ENCODE peak calls at places on chromosomes 7 and 10, in eight cellular contexts. G is GM13977, H is cardiac fibroblast, O is fibroblast of mammary gland, L is HFFc6, S is osteocyte, Z is D721Med, W is fibroblast of pulmonary artery. J is an unnamed sample.

GRCh38 chr10:119166564-119166963 is 1.1 kb upstream of the SFXN4 start:
- DNase-seq in S (no peak), H (no peak), O (no peak), W (no peak), L (no peak), Z (no peak), G (no peak), J (no peak)

GRCh38 chr10:72328829-72329204 is 25.9 kb downstream of the DNAJB12 start:
- DNase-seq in O (no peak), G (no peak), S (no peak), W (no peak), L (no peak), H (no peak), Z (no peak), J (no peak)

GRCh38 chr7:65980478-65981250 is 1.3 kb downstream of the GUSB start:
- DNase-seq in L (peak), S (no peak), W (no peak), G (peak), H (peak), Z (no peak), O (peak), J (no peak)

GRCh38 chr10:44979281-44980181 is 922 bp upstream of the DEPP1 start:
- DNase-seq in L (no peak), H (no peak), Z (no peak), S (no peak), W (no peak), O (no peak), G (no peak), J (no peak)

GRCh38 chr7:44767912-44768662 is 19.4 kb downstream of the ZMIZ2 start:
- DNase-seq in H (peak), L (no peak), O (peak), W (peak), G (peak), S (no peak), Z (no peak), J (no peak)

GRCh38 chr10:72126184-72126871 is 38.0 kb upstream of the SPOCK2 start:
- DNase-seq in H (peak), S (no peak), G (no peak), W (peak), Z (no peak), O (peak), L (peak), J (no peak)

GRCh38 chr7:40827217-40828085 is 692.6 kb downstream of the SUGCT start:
- DNase-seq in O (peak), L (no peak), Z (no peak), W (peak), H (no peak), S (no peak), G (no peak), J (no peak)

GRCh38 chr7:130037703-130038102 is 13.5 kb downstream of the ZC3HC1 start:
- DNase-seq in S (no peak), H (peak), W (peak), O (peak), L (peak), Z (no peak), G (no peak), J (no peak)

GRCh38 chr7:90624128-90624980 is 28.2 kb downstream of the CDK14 start:
- DNase-seq in Z (no peak), S (no peak), H (peak), O (peak), W (peak), G (no peak), L (peak), J (no peak)

GRCh38 chr7:83921798-83922607 is 272.6 kb downstream of the SEMA3A start:
- DNase-seq in G (peak), Z (no peak), L (peak), S (no peak), H (peak), O (peak), W (peak), J (no peak)

GRCh38 chr7:123070702-123071286 is 75.3 kb upstream of the TAS2R16 start:
- DNase-seq in L (no peak), O (peak), H (peak), S (no peak), Z (no peak), G (peak), W (peak), J (no peak)
- TF ChIP-seq CTCF in L (peak), O (peak), H (peak), S (peak), Z (peak), G (peak), W (peak), J (peak)

GRCh38 chr7:1979591-1980560 is 252.9 kb downstream of the MAD1L1 start:
- DNase-seq in L (no peak), O (no peak), H (no peak), Z (no peak), W (no peak), S (no peak), G (peak), J (no peak)

GRCh38 chr7:1977876-1978441 is 254.8 kb downstream of the MAD1L1 start:
- DNase-seq in W (no peak), H (no peak), G (no peak), L (no peak), Z (no peak), O (no peak), S (no peak), J (no peak)

GRCh38 chr7:1978656-1979590 is 253.8 kb downstream of the MAD1L1 start:
- DNase-seq in L (no peak), S (no peak), O (no peak), H (no peak), W (no peak), Z (no peak), G (no peak), J (no peak)

GRCh38 chr7:1981878-1982230 is 250.9 kb downstream of the MAD1L1 start:
- DNase-seq in S (no peak), L (no peak), H (no peak), Z (no peak), G (no peak), O (no peak), W (no peak), J (no peak)

GRCh38 chr7:1981201-1981877 is 251.4 kb downstream of the MAD1L1 start:
- DNase-seq in G (no peak), O (no peak), S (no peak), Z (no peak), L (no peak), W (no peak), H (no peak), J (no peak)
- TF ChIP-seq CTCF in G (no peak), O (no peak), S (no peak), Z (no peak), L (no peak), W (no peak), H (no peak), J (no peak)

GRCh38 chr10:133257489-133258065 is 19.1 kb downstream of the ADAM8 start:
- DNase-seq in S (no peak), H (peak), W (peak), Z (no peak), L (peak), O (peak), G (no peak), J (no peak)
- TF ChIP-seq CTCF in S (peak), H (peak), W (peak), Z (no peak), L (peak), O (peak), G (peak), J (no peak)

GRCh38 chr10:70539471-70539870 is 60.9 kb downstream of the PALD1 start:
- DNase-seq in L (no peak), Z (no peak), H (no peak), W (no peak), G (no peak), O (no peak), S (no peak), J (no peak)

GRCh38 chr10:70538731-70539338 is 60.3 kb downstream of the PALD1 start:
- DNase-seq in O (no peak), L (no peak), Z (no peak), H (no peak), S (no peak), G (no peak), W (no peak), J (no peak)

GRCh38 chr10:70536196-70536920 is 57.8 kb downstream of the PALD1 start:
- DNase-seq in W (no peak), Z (no peak), L (no peak), G (no peak), S (no peak), O (no peak), H (no peak), J (no peak)

GRCh38 chr10:70538195-70538520 is 59.6 kb downstream of the PALD1 start:
- DNase-seq in O (no peak), Z (no peak), W (no peak), L (no peak), S (no peak), G (no peak), H (no peak), J (no peak)

DNA sequence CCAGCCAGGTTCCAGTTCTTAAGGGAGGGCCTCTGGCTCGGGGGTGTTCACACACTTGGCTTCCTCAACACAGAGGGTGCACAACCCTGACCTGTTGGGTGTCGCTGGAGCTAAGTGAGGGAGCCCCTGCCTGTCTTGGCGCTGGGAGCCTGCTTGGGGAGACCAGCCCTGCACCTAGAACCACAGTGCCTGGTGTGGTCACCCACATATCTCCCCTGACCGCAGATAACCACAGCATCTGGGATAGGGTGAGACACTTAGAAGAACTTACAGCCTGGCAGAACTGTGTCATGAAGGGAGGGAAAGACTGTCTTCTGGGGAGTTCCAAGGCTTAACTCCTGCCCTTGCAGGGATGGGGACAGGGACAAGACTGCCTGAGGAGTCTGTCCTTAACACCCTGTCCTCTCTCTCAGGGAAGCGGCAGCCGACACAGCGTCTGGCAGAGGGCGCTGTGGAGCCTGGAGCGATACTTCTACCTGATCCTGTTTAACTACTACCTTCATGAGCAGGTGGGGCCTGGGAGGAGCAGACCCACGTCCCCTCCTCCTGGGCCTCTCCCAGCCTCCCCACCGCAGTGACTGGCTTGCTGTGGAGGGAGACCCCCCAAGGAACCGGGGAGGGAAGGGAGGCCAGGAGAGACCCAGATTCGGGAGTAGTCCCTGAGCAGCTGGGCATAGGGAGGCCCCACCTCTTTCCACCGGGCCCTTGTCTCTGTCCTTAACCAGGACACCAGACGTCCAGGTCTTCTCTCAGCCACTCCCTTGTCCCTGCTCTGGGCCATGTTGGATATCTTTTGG is 59.0 kb downstream of the PALD1 start:
- DNase-seq in L (no peak), S (no peak), W (no peak), H (no peak), Z (peak), O (no peak), G (peak), J (peak)
- TF ChIP-seq CTCF in L (peak), S (peak), W (peak), H (peak), Z (peak), O (peak), G (peak), J (peak)

DNA sequence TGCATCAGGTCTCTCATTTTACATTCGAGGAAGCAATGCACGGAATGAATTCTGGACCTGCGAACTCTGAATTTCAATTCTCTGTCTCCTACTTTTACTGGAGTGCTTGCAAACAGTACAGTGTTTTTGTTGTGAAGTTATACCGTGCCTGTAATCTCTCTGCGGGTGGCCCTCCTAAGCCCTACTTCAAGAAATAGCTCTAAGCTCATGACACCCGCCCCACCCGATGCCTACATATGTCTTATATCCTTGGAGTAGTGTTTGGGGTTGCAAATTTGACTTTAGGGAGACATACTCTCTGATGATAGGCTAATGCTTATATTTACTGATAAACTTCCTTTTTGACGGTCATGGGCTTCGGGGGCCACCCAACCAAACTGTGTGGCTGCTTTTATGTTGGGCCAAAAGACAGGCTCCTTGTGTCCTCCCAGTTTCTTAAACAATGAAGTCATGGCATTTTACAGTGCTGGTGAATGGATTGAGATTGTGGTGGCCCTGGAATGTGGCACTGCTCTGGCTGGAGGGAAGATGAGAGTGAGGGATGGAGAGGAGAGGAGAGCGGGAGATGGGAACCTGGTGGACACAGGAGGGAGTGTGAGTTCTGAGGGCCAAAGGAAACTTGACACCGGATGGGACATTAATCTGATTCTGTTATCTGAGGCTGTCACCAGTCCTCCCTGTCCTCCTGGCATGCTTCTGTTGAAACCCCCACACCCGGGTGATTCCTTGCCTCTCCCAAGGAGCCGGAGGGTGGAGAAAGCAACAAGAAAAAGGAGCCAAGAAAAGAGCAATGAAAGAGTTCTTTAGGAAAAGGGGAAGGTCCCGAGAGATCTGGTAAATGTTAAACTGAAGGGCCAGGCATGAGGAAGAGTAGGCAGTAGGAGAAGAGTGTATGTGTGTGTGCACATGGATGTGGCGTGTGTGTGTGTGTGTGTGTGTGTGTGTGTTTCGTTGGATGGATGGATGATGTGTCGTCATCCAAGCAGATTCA is 113.2 kb downstream of the TCF7L2 start:
- DNase-seq in O (no peak), H (no peak), S (no peak), L (no peak), Z (no peak), W (no peak), G (no peak), J (no peak)
- TF ChIP-seq CTCF in O (no peak), H (no peak), S (no peak), L (no peak), Z (no peak), W (no peak), G (no peak), J (no peak)

GRCh38 chr7:16688249-16688648 is 42.3 kb downstream of the BZW2 start:
- DNase-seq in W (no peak), L (no peak), H (peak), G (no peak), Z (no peak), O (peak), S (no peak), J (peak)
- TF ChIP-seq CTCF in W (no peak), L (no peak), H (no peak), G (no peak), Z (no peak), O (no peak), S (no peak), J (no peak)

DNA sequence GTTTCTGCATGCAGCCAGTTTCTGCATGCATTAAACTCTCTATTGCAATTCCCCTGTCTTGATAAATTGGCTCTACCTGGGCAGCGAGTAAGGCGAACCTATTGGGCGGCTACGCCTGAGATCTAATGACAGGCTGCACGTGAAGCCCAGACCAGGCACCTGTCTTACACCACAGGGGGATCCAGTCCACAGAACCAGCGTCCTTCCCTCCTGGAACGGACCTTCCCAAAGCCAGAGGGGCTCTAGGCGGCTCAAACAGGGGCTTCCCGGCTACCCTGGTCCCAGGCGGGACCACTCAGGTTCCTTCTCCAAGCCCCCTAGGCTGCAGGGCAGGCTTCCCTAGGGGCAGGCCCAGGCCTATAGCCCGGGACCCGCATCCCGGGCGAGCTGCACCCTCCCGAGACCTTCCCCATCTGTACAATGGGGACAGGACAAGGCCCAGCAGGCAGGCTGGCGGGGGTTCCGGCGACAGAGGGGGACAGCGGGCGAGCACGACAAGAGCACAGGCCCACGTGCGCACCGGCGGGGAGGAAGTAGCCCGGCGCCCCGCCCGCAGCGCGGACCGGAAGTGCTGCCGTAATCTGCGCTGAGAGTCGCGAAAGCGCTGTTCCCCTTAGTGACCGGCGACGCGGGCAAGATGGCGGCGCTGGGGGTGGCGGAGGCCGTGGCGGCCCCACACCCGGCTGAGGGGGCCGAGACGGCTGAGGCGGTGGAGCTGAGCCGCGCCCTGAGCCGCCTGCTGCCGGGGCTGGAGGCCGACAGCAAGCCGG is at the start of gene DNAAF5:
- DNase-seq in H (peak), O (peak), G (peak), L (peak), S (peak), Z (peak), W (peak), J (peak)
- TF ChIP-seq CTCF in H (no peak), O (no peak), G (no peak), L (no peak), S (no peak), Z (no peak), W (no peak), J (no peak)

DNA sequence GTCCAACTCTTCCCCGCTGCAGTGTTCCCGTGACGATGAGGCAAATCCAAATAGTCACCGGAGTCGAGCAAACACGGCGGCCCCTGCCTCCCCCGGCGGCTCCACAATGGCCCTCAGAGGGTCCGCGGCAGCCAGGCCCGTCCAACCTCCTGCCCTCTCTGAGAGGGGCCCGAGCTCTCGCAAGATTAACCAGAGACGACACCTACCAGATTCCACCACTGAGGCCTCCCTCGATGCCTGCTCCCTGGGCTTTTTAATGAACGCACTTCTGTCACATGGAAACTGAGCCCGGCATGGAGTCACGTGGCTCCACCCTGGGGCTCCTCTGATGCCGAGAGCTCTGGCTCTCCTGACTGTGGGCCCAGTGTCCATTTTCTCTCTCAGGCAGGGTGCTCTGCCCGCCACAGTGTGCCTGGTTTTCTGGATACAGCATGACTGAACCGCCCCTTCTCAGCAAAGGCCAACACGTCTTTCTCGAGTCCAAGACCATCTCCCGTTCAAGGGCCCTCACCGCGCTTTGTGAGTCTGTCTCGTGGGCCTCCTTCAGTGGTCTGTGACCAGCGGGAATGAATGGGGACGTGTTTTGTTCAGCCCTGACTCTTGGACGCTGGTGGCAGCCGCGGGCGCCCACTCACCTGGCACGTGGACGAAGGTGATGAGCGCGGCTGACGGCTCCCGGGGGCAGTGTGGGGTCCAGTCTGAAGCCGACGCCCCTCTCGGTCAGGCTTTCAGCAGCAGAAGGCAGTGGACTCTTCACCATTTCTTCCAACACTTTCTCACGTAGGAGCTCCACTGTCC is 30.1 kb downstream of the AMZ1 start:
- DNase-seq in H (no peak), G (no peak), Z (no peak), W (no peak), S (no peak), O (no peak), L (no peak), J (no peak)
- TF ChIP-seq CTCF in H (no peak), G (no peak), Z (no peak), W (no peak), S (no peak), O (no peak), L (no peak), J (no peak)